ENCODE peak calls at places on chromosome 15, in six cellular contexts. One of them, this sample, is unnamed.

GRCh38 chr15:73822998-73823397 is 50.4 kb upstream of the TBC1D21 start:
- DNase-seq in K562: no peak
- DNase-seq in GM12878: no peak
- DNase-seq in GM12891: no peak
- DNase-seq in H1: no peak
- DNase-seq in HepG2: no peak
- DNase-seq in this sample: no peak

GRCh38 chr15:65595960-65596359 is 15.0 kb downstream of the INTS14 start:
- DNase-seq in HepG2: peak
- DNase-seq in K562: peak
- DNase-seq in H1: no peak
- DNase-seq in GM12891: no peak
- DNase-seq in GM12878: no peak
- DNase-seq in this sample: no peak

GRCh38 chr15:100890059-100890720 is 10.6 kb downstream of the ALDH1A3 start:
- DNase-seq in GM12878: no peak
- DNase-seq in HepG2: no peak
- DNase-seq in H1: no peak
- DNase-seq in K562: no peak
- DNase-seq in GM12891: no peak
- DNase-seq in this sample: no peak

GRCh38 chr15:74530771-74531143 is 10.3 kb upstream of the ARID3B start:
- DNase-seq in GM12891: no peak
- DNase-seq in K562: no peak
- DNase-seq in HepG2: no peak
- DNase-seq in GM12878: no peak
- DNase-seq in H1: no peak
- DNase-seq in this sample: no peak

GRCh38 chr15:78340243-78341056 is at the start of gene CRABP1:
- DNase-seq in K562: no peak
- DNase-seq in HepG2: no peak
- DNase-seq in H1: no peak
- DNase-seq in GM12878: no peak
- DNase-seq in GM12891: no peak
- DNase-seq in this sample: no peak

GRCh38 chr15:79308874-79309273 is 2.0 kb upstream of the TMED3 start:
- DNase-seq in K562: no peak
- DNase-seq in GM12891: no peak
- DNase-seq in GM12878: no peak
- DNase-seq in H1: no peak
- DNase-seq in HepG2: no peak
- DNase-seq in this sample: no peak

GRCh38 chr15:20645956-20646355 is 104.4 kb upstream of the GOLGA6L6 start:
- DNase-seq in K562: no peak
- DNase-seq in HepG2: no peak
- DNase-seq in GM12891: no peak
- DNase-seq in H1: no peak
- DNase-seq in GM12878: peak
- DNase-seq in this sample: no peak

GRCh38 chr15:70605606-70606410 is 157.6 kb downstream of the UACA start:
- DNase-seq in H1: no peak
- DNase-seq in HepG2: peak
- DNase-seq in K562: no peak
- DNase-seq in GM12878: no peak
- DNase-seq in GM12891: no peak
- DNase-seq in this sample: no peak

GRCh38 chr15:83545803-83546534 is 98.8 kb downstream of the SH3GL3 start:
- DNase-seq in GM12878: no peak
- DNase-seq in H1: no peak
- DNase-seq in HepG2: no peak
- DNase-seq in GM12891: no peak
- DNase-seq in K562: no peak
- DNase-seq in this sample: no peak

DNA sequence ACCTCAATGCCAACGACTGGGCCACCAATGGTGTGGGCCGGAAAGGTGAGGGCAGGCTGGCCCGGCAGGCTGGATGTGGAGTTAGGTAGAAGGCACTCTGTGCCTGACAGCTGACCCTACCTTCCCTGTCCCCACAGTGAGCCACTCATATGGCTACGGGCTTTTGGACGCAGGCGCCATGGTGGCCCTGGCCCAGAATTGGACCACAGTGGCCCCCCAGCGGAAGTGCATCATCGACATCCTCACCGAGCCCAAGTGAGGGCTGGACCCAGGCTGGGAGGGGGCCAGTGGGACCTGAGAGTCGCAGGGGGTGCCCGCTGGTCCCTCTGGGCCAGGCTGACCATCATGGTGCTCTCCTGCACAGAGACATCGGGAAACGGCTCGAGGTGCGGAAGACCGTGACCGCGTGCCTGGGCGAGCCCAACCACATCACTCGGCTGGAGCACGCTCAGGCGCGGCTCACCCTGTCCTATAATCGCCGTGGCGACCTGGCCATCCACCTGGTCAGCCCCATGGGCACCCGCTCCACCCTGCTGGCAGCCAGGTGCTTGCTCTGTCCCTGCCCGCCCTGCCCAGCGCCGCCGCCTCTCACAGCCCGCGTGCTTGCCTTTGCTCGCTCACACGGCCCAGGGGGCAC is 4.5 kb upstream of the FES start:
- DNase-seq in K562: no peak
- DNase-seq in GM12878: no peak
- DNase-seq in HepG2: no peak
- DNase-seq in H1: no peak
- DNase-seq in GM12891: no peak
- DNase-seq in this sample: no peak
- TF ChIP-seq POLR2AphosphoS5 in K562: no peak
- TF ChIP-seq POLR2AphosphoS5 in GM12878: no peak
- TF ChIP-seq POLR2AphosphoS5 in HepG2: no peak
- TF ChIP-seq POLR2AphosphoS5 in H1: no peak
- TF ChIP-seq POLR2AphosphoS5 in GM12891: no peak
- TF ChIP-seq POLR2AphosphoS5 in this sample: no peak

GRCh38 chr15:48643776-48644497 is 1.6 kb downstream of the FBN1 start:
- DNase-seq in HepG2: no peak
- DNase-seq in H1: no peak
- DNase-seq in K562: no peak
- DNase-seq in GM12891: no peak
- DNase-seq in GM12878: no peak
- DNase-seq in this sample: no peak

GRCh38 chr15:48645558-48646330 is at the start of gene FBN1:
- DNase-seq in GM12891: peak
- DNase-seq in GM12878: peak
- DNase-seq in H1: peak
- DNase-seq in K562: no peak
- DNase-seq in HepG2: peak
- DNase-seq in this sample: peak

GRCh38 chr15:48646364-48646763 is 855 bp upstream of the FBN1 start:
- DNase-seq in K562: no peak
- DNase-seq in HepG2: no peak
- DNase-seq in GM12891: no peak
- DNase-seq in H1: no peak
- DNase-seq in GM12878: no peak
- DNase-seq in this sample: no peak

GRCh38 chr15:48644498-48644826 is 1.0 kb downstream of the FBN1 start:
- DNase-seq in HepG2: no peak
- DNase-seq in H1: no peak
- DNase-seq in K562: no peak
- DNase-seq in GM12878: no peak
- DNase-seq in GM12891: no peak
- DNase-seq in this sample: no peak

DNA sequence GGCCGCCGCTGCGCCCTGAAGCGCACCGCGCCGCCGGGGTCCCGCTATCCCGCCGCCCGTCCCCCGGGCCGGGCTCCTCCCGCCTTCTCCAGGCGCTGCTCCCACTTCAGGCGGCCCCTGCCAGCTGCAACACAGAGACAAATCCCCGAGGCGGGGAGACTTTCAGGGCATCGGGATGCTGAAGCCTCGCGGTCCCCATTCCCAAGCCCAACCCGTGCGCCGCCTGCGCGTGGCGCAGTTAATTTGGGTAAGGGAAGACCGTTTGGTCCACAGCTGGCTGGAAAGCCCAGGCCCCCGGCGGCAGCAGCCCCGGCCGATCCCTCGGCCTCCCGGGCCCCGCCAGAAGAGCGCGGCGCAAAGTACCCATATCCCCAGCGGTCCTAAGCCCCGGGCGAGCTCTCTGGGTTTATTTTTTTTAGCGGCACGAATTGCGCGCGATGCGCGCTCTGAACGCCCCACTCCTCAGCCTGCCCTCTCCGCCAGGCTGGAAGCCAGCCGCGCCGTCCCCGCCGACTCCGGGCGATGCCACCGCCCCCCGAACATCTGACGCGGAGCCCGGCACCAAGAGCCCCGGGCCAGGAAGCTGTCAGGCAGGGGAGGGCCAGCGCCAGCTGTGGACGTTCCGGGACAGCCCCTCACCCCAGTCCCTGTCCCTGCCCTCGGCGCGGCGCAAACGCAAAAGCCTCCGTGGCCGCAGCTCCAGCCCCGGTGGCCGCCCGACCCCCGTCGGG is 517 bp downstream of the FBN1 start:
- DNase-seq in K562: no peak
- DNase-seq in HepG2: no peak
- DNase-seq in H1: no peak
- DNase-seq in GM12891: peak
- DNase-seq in GM12878: no peak
- DNase-seq in this sample: peak
- TF ChIP-seq POLR2A in K562: no peak
- TF ChIP-seq POLR2A in HepG2: no peak
- TF ChIP-seq POLR2A in H1: no peak
- TF ChIP-seq POLR2A in GM12891: no peak
- TF ChIP-seq POLR2A in GM12878: no peak
- TF ChIP-seq POLR2A in this sample: no peak

DNA sequence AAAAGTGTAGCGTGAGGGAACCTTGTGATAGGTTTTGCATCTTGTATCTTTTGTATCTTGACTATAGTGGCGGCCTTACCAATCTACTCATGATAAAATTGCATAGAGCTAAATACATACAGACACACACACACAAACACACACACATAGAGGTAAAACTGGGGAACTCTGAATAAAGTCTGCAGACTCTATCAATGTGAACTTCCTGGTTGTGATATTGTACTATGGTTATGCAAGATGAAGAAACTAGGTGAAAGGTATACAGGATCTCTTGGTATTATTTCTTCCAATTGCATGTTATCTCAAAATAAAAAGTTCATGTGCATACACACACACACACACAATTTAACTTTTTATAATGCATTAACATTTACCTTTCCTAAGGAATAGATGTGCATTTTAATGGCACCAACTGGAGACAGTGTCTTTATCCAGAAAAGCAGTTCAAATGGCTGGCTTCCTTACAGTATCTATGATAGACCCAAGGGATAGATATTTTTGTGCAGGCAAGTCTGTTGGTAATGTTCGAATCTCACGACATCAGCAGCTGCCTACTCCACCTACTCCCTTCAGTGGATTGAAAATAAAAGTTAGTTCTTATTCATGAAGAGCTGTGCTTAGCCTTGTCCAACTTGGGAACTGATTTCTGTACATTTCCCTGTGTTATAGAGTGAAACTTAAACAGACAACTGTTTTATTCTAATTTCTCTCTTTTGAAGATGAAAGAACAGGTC is 47.0 kb upstream of the SPRED1 start:
- DNase-seq in GM12891: no peak
- DNase-seq in K562: no peak
- DNase-seq in HepG2: no peak
- DNase-seq in GM12878: no peak
- DNase-seq in H1: no peak
- DNase-seq in this sample: no peak
- TF ChIP-seq TAF1 in GM12891: no peak
- TF ChIP-seq TAF1 in K562: no peak
- TF ChIP-seq TAF1 in HepG2: no peak
- TF ChIP-seq TAF1 in GM12878: no peak
- TF ChIP-seq TAF1 in H1: no peak
- TF ChIP-seq TAF1 in this sample: no peak

GRCh38 chr15:46701347-46701746 is 1016.0 kb upstream of the SEMA6D start:
- DNase-seq in K562: no peak
- DNase-seq in GM12891: no peak
- DNase-seq in H1: no peak
- DNase-seq in HepG2: no peak
- DNase-seq in GM12878: no peak
- DNase-seq in this sample: no peak

GRCh38 chr15:46708226-46708625 is 1009.1 kb upstream of the SEMA6D start:
- DNase-seq in H1: no peak
- DNase-seq in HepG2: no peak
- DNase-seq in GM12891: no peak
- DNase-seq in GM12878: no peak
- DNase-seq in K562: no peak
- DNase-seq in this sample: no peak

GRCh38 chr15:46707452-46707851 is 1009.9 kb upstream of the SEMA6D start:
- DNase-seq in GM12878: no peak
- DNase-seq in HepG2: no peak
- DNase-seq in K562: no peak
- DNase-seq in GM12891: no peak
- DNase-seq in H1: no peak
- DNase-seq in this sample: no peak

GRCh38 chr15:46703871-46704637 is 1013.3 kb upstream of the SEMA6D start:
- DNase-seq in HepG2: no peak
- DNase-seq in GM12878: peak
- DNase-seq in H1: no peak
- DNase-seq in GM12891: no peak
- DNase-seq in K562: no peak
- DNase-seq in this sample: no peak

GRCh38 chr15:46703352-46703861 is 1013.9 kb upstream of the SEMA6D start:
- DNase-seq in H1: no peak
- DNase-seq in K562: no peak
- DNase-seq in GM12878: peak
- DNase-seq in GM12891: no peak
- DNase-seq in HepG2: no peak
- DNase-seq in this sample: no peak
- TF ChIP-seq POLR2AphosphoS5 in H1: no peak
- TF ChIP-seq POLR2AphosphoS5 in K562: no peak
- TF ChIP-seq POLR2AphosphoS5 in GM12878: no peak
- TF ChIP-seq POLR2AphosphoS5 in GM12891: no peak
- TF ChIP-seq POLR2AphosphoS5 in HepG2: no peak
- TF ChIP-seq POLR2AphosphoS5 in this sample: no peak

GRCh38 chr15:82262422-82263026 is at the start of the genes EFL1 and SAXO2:
- DNase-seq in GM12891: peak
- DNase-seq in H1: peak
- DNase-seq in GM12878: peak
- DNase-seq in K562: peak
- DNase-seq in HepG2: peak
- DNase-seq in this sample: peak
- TF ChIP-seq POLR2A in GM12891: peak
- TF ChIP-seq POLR2A in H1: no peak
- TF ChIP-seq POLR2A in GM12878: peak
- TF ChIP-seq POLR2A in K562: peak
- TF ChIP-seq POLR2A in HepG2: no peak
- TF ChIP-seq POLR2A in this sample: peak

GRCh38 chr15:25950014-25950413 is 86.9 kb upstream of the ATP10A start:
- DNase-seq in GM12891: no peak
- DNase-seq in H1: no peak
- DNase-seq in K562: no peak
- DNase-seq in GM12878: no peak
- DNase-seq in HepG2: no peak
- DNase-seq in this sample: no peak
- TF ChIP-seq TAF1 in GM12891: no peak
- TF ChIP-seq TAF1 in H1: no peak
- TF ChIP-seq TAF1 in K562: no peak
- TF ChIP-seq TAF1 in GM12878: no peak
- TF ChIP-seq TAF1 in HepG2: no peak
- TF ChIP-seq TAF1 in this sample: no peak

GRCh38 chr15:39587291-39587909 is 6.5 kb downstream of the THBS1 start:
- DNase-seq in GM12891: no peak
- DNase-seq in H1: no peak
- DNase-seq in GM12878: no peak
- DNase-seq in HepG2: no peak
- DNase-seq in K562: no peak
- DNase-seq in this sample: no peak
- TF ChIP-seq POLR2AphosphoS5 in GM12891: no peak
- TF ChIP-seq POLR2AphosphoS5 in H1: peak
- TF ChIP-seq POLR2AphosphoS5 in GM12878: no peak
- TF ChIP-seq POLR2AphosphoS5 in HepG2: no peak
- TF ChIP-seq POLR2AphosphoS5 in K562: no peak
- TF ChIP-seq POLR2AphosphoS5 in this sample: no peak